ENCODE peak calls at places on chromosomes 2 and 18, in six cellular contexts. F is tibial artery; C is cardiac muscle cell; S is CD4-positive, alpha-beta memory T cell; H is HAP-1; A is prostate gland. N is an unnamed sample. For H3K4me1 and H3K9me3, the result is how much of the 10 kb centered on the place peaks cover.

GRCh38 chr18:21184396-21184996 is 57.5 kb upstream of the GREB1L start:
- DNase-seq in F (no peak), C (no peak), S (no peak), H (no peak), A (peak), N (no peak)

GRCh38 chr18:66638856-66639621 is 35.1 kb upstream of the CDH19 start:
- DNase-seq in F (no peak), C (no peak), S (no peak), H (no peak), A (no peak), N (no peak)

GRCh38 chr18:13541621-13542519 is 184.5 kb downstream of the FAM210A start:
- DNase-seq in F (no peak), C (no peak), S (no peak), H (no peak), A (peak), N (no peak)

GRCh38 chr18:22956226-22956625 is 23.1 kb downstream of the RBBP8 start:
- DNase-seq in F (no peak), C (no peak), S (no peak), H (no peak), A (no peak), N (no peak)

GRCh38 chr18:76412818-76413565 is 82.0 kb downstream of the ZNF516 start:
- DNase-seq in F (no peak), C (peak), S (no peak), H (no peak), A (no peak), N (no peak)

GRCh38 chr2:224772494-224772893 is 56.3 kb upstream of the CCDC195 start:
- DNase-seq in F (no peak), C (no peak), S (no peak), H (no peak), A (no peak), N (no peak)

GRCh38 chr2:226981731-226982373 is 146.0 kb downstream of the RHBDD1 start:
- DNase-seq in F (no peak), C (peak), S (no peak), H (no peak), A (no peak), N (no peak)

GRCh38 chr2:140851258-140851657 is 1279.6 kb downstream of the LRP1B start:
- DNase-seq in F (no peak), C (no peak), S (no peak), H (peak), A (no peak), N (no peak)

GRCh38 chr2:225429718-225430117 is 30.2 kb downstream of the NYAP2 start:
- DNase-seq in F (no peak), C (peak), S (no peak), H (no peak), A (no peak), N (peak)

GRCh38 chr2:240557808-240558207 is at the start of gene ANKMY1:
- DNase-seq in F (no peak), C (peak), S (peak), H (no peak), A (peak), N (peak)

GRCh38 chr2:119106301-119106897 is 52.2 kb downstream of the C1QL2 start:
- DNase-seq in F (no peak), C (peak), S (no peak), H (no peak), A (no peak), N (no peak)

GRCh38 chr2:236628256-236628961 is 58.8 kb downstream of the ACKR3 start:
- DNase-seq in F (no peak), C (no peak), S (no peak), H (no peak), A (no peak), N (no peak)

GRCh38 chr18:34802938-34803337 is 92.8 kb downstream of the DTNA start:
- DNase-seq in F (no peak), C (no peak), S (no peak), H (peak), A (no peak), N (no peak)

GRCh38 chr18:28422577-28422976 is 245.6 kb upstream of the CDH2 start:
- DNase-seq in F (no peak), C (no peak), S (no peak), H (no peak), A (no peak), N (no peak)

GRCh38 chr2:163592954-163593622 is 142.7 kb downstream of the FIGN start:
- DNase-seq in F (no peak), C (no peak), S (no peak), H (no peak), A (no peak), N (no peak)

GRCh38 chr2:120852200-120852815 is 116.6 kb downstream of the GLI2 start:
- DNase-seq in F (no peak), C (no peak), S (no peak), H (no peak), A (no peak), N (no peak)

GRCh38 chr2:130341562-130342019 is 1.1 kb upstream of the IMP4 start:
- DNase-seq in F (no peak), C (no peak), S (no peak), H (no peak), A (no peak), N (no peak)

GRCh38 chr18:10926565-10927194 is 222.7 kb downstream of the PIEZO2 start:
- DNase-seq in F (no peak), C (peak), S (no peak), H (no peak), A (no peak), N (no peak)

GRCh38 chr2:224308267-224308911 is 93.5 kb downstream of the FAM124B start:
- DNase-seq in F (no peak), C (no peak), S (no peak), H (no peak), A (no peak), N (no peak)

GRCh38 chr2:148594216-148594615 is 50.3 kb upstream of the EPC2 start:
- DNase-seq in F (no peak), C (no peak), S (no peak), H (no peak), A (peak), N (no peak)

GRCh38 chr2:70948350-70949003 is 12.8 kb downstream of the ATP6V1B1 start:
- DNase-seq in F (peak), C (peak), S (peak), H (peak), A (peak), N (peak)

GRCh38 chr2:129907256-129907973 is 72.1 kb upstream of the RAB6C start:
- DNase-seq in F (no peak), C (no peak), S (no peak), H (no peak), A (no peak), N (no peak)

GRCh38 chr2:150280255-150280654 is 207.2 kb downstream of the RND3 start:
- DNase-seq in F (peak), C (peak), S (no peak), H (no peak), A (no peak), N (no peak)

GRCh38 chr2:239106314-239106908 is 258.5 kb downstream of the TWIST2 start:
- DNase-seq in F (no peak), C (peak), S (no peak), H (no peak), A (peak), N (peak)

GRCh38 chr18:62585274-62586147 is 62.7 kb downstream of the ZCCHC2 start:
- DNase-seq in F (no peak), C (no peak), S (no peak), H (no peak), A (no peak), N (no peak)

GRCh38 chr2:29114841-29115609 is at the start of gene CLIP4:
- DNase-seq in F (peak), C (peak), S (peak), H (no peak), A (peak), N (peak)

GRCh38 chr18:55038162-55038561 is 78.9 kb upstream of the CCDC68 start:
- DNase-seq in F (no peak), C (no peak), S (no peak), H (no peak), A (no peak), N (no peak)

GRCh38 chr18:13912601-13913000 is 2.7 kb downstream of the MC2R start:
- DNase-seq in F (no peak), C (no peak), S (no peak), H (no peak), A (no peak), N (no peak)

GRCh38 chr2:2850218-2850850 is 519.3 kb upstream of the MYT1L start:
- DNase-seq in F (no peak), C (no peak), S (no peak), H (no peak), A (no peak), N (no peak)

GRCh38 chr2:216690451-216691209 is 4.7 kb downstream of the IGFBP5 start:
- DNase-seq in F (peak), C (peak), S (no peak), H (no peak), A (no peak), N (no peak)

GRCh38 chr2:216687646-216688045 is 7.7 kb downstream of the IGFBP5 start:
- DNase-seq in F (no peak), C (no peak), S (no peak), H (no peak), A (no peak), N (no peak)

GRCh38 chr2:216687111-216687510 is 8.2 kb downstream of the IGFBP5 start:
- DNase-seq in F (no peak), C (no peak), S (no peak), H (no peak), A (no peak), N (no peak)

GRCh38 chr2:216689397-216689796 is 6.0 kb downstream of the IGFBP5 start:
- DNase-seq in F (no peak), C (no peak), S (no peak), H (no peak), A (no peak), N (no peak)

DNA sequence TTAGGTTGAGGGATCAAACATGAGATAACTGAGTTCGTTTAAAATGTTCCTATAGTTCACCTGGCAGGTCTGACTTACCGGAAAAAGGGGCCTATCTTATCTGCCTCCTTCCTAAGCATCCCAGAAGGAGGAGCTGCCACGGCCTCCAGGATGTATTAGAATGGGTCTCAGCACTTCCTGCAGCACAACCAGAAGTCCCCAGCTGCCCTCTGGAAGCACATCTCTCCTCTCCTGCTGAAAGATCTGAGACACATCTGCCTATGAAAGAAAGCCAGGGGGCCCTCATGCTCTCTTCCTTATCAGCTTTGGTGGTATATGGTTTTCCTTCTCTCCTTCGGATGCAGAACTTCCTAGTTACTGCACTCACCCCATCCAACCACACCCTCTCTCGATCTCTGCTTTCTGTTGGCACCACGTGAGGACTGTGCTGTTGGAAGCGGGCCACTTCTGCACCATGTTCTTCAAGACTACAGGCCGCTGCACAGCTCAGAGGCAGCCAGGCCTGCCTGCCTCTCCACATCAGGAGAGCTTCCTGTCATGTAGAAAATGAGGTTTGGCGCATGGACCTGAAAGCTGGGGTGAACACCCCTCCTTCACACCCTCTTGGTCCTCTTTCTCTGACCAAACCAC is 6.5 kb downstream of the IGFBP5 start:
- DNase-seq in F (peak), C (no peak), S (no peak), H (no peak), A (no peak), N (peak)
- H3K4me3 ChIP-seq in F (peak), C (no peak), S (no peak), H (no peak), A (no peak), N (no peak)

GRCh38 chr2:128303095-128303791 is 15.4 kb downstream of the HS6ST1 start:
- DNase-seq in F (no peak), C (no peak), S (no peak), H (no peak), A (no peak), N (no peak)
- H3K4me1 ChIP-seq in F (under half), C (under half), S (under half), H (under half), A (under half), N (under half)

DNA sequence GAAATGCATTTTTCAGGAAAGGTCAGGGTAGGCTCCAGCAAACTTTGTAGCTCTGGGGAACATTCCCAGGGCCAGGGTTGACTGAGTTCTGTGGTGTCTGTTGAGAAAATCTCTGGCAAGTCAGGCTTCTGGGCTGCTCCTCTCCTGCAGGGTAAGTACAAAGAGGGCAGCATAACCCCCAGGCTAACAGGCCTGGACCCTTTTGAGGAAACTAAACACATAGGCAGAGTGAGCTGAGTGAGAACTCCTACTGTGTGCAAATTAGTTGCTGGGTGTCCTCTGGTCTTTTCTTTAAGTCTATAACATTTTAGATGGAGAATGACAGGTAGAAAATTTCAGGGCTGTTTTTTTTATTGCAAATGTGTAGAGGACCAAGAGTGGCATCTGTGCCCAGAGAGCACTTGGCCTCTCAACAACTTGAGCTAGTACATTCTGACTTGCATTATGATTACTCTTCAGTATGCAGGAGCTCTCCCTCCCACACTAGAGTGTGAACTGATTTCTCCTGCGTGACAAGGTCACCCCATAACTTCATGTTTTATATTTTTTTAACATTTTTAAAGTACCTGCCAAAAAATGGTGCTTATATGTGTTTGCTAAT is 49.9 kb downstream of the GPR39 start:
- DNase-seq in F (no peak), C (no peak), S (no peak), H (no peak), A (no peak), N (no peak)
- H3K9me3 ChIP-seq in F (under half), C (under half), S (under half), H (under half), A (under half), N (under half)

DNA sequence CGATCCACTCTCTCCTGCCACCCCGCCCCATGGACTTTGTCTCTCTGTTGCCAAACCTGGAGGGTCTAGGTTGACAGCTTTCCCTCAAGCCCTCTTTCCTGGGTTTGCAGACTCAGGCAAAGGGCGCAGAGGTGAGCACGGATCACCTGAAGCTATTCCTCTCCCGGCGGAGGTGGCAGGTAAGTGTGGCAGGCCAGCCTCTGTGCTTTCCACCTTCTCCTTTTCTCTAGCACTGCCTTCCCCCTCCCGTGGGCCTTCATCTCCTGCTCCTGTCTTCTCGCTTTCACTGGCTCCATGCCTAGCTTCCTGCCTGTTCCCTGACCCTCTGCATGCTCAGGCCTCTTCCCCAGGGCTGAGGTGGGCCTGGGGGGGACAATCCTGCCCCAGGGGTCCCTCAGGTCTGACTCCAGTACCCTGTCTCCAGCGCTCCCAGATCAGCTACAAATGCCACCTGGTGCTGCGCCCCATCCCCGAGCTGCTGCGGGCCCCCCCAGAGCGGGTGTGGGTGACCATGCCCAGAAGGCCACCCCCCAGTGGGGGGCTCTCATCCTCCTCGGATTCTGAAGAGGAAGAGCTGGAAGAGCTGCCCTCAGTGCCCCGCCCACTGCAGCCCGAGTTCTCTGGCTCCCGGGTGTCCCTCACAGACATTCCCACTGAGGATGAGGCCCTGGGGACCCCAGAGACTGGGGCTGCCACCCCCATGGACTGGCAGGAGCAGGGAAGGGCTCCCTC is 15.9 kb upstream of the GMPPA start:
- DNase-seq in F (no peak), C (no peak), S (no peak), H (no peak), A (no peak), N (no peak)
- H3K4me3 ChIP-seq in F (no peak), C (no peak), S (no peak), H (no peak), A (no peak), N (no peak)

DNA sequence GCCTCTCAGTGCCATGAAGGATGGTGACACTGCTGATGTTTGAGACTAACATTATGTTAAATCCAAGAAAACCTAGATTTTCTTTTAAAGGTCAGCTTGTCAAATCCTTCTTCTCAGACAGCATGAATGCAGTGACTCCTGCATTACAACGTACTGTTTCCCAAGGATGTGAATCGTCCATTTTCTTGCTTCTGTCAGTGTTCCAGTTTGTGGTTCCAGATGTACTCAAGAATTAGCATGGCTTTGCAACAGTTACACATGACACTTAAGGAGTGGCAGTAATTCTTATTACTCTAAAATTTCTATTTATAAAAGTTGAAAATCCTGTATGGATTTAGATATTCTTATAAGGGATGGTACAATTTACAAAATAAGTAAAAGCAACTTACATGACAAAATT is 1.5 kb upstream of the TTC39C start:
- DNase-seq in F (no peak), C (no peak), S (no peak), H (no peak), A (no peak), N (no peak)
- H3K4me1 ChIP-seq in F (under half), C (under half), S (half or more), H (under half), A (under half), N (under half)

DNA sequence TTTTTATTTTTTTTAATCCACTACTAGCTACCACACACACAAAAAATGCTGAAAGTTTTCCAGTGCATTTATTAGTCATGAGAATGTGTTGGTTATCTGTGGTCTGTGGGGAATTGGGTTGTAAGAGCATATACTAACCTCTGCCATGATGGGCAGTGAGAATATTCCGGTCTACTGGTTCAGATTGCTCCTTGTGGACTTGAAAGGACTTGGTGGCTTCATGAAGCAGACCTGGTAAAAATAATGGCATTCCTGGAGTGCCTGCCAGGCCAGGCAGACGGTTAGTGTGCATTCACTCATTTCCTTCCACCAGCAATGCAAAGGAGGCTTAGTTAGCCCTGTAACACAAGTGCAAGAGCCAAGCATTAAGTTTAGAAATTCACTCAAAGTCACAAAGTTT is 150.8 kb downstream of the THSD7B start:
- DNase-seq in F (no peak), C (no peak), S (no peak), H (no peak), A (no peak), N (no peak)
- H3K9me3 ChIP-seq in F (under half), C (under half), S (under half), H (under half), A (under half), N (under half)

DNA sequence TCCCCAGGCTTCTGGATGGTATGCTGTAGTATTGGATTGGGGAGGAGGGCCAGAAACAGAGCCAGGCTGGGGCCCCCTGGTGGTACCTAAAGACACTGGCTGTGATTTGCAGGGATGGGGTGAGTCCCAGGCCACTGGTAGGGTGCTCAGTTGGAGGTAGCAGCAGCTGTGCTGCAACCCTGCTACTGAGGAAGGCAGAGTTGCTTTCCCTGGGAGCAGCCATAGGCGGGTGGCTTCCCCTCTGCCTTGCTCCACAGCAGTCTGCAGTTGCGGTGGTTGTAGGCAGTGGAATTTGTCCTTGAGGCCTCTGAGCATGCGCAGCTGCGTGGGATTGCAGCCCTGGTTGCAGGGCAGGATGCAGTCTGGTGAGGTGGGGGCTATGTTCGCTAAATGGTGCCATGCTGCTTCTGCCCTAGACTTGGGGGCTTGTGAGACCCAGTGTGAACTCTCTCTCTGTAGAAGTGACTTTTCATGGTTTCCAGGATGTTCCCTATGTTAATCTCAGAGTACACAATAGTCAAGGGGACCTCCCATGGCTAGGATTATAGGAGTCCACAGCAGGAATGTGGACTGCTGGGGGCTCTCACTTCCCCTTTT is 443.5 kb downstream of the XIRP2 start:
- DNase-seq in F (no peak), C (no peak), S (no peak), H (no peak), A (no peak), N (peak)
- H3K4me3 ChIP-seq in F (no peak), C (no peak), S (no peak), H (no peak), A (no peak), N (no peak)

DNA sequence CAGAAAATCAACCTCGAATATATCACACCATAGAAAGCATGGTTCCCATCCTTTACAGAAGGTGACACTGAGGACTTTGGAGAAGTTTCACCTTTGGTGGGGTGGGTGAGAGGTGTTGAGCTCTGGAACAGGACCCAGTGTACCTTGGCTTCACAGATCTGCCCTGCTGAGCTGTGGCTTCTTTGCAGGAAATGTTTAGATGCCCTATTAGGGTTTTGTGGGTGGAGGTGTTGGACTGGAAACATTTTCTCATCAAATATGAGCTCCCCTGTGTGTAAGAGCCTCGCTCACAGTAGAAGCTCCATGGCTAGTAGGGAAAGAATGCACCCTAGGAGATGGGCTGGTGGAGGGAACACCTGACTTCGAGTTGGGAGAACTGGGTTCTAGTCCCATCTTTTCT is 55.6 kb downstream of the RPL37A start:
- DNase-seq in F (no peak), C (no peak), S (no peak), H (no peak), A (no peak), N (no peak)
- H3K4me1 ChIP-seq in F (half or more), C (under half), S (under half), H (under half), A (under half), N (under half)

GRCh38 chr2:123485056-123485455 is 540.0 kb upstream of the CNTNAP5 start:
- DNase-seq in F (no peak), C (no peak), S (no peak), H (no peak), A (no peak), N (peak)
- H3K9me3 ChIP-seq in F (under half), C (under half), S (under half), H (under half), A (under half), N (under half)

N was measured in BE2C.